ENCODE peak calls at places on chromosomes 13 and 19, in four cellular contexts. One of them, this sample, is unnamed.
A peak's percentile ranks its signal among the peaks of the same experiment; 100 is the strongest.

GRCh38 chr13:40517486-40518311 is 148.7 kb downstream of the FOXO1 start:
- DNase-seq in Peyer's patch: no peak
- DNase-seq in left ventricle myocardium inferior: no peak
- DNase-seq in OCI-LY7: peak; percentile 26
- DNase-seq in this sample: no peak

GRCh38 chr13:98503175-98504028 is 73.5 kb downstream of the STK24 start:
- DNase-seq in Peyer's patch: peak; percentile 15
- DNase-seq in left ventricle myocardium inferior: no peak
- DNase-seq in OCI-LY7: no peak
- DNase-seq in this sample: no peak

GRCh38 chr19:35119578-35119977 is 4.0 kb downstream of the FXYD3 start:
- DNase-seq in OCI-LY7: no peak
- DNase-seq in left ventricle myocardium inferior: no peak
- DNase-seq in Peyer's patch: no peak
- DNase-seq in this sample: no peak

GRCh38 chr19:14030997-14031718 is 404 bp upstream of the IL27RA start:
- DNase-seq in left ventricle myocardium inferior: no peak
- DNase-seq in OCI-LY7: no peak
- DNase-seq in Peyer's patch: no peak
- DNase-seq in this sample: no peak

GRCh38 chr13:45749026-45749759 is 47.1 kb downstream of the CBY2 start:
- DNase-seq in Peyer's patch: no peak
- DNase-seq in left ventricle myocardium inferior: no peak
- DNase-seq in OCI-LY7: no peak
- DNase-seq in this sample: no peak

GRCh38 chr13:57630661-57631606 is 610 bp upstream of the PCDH17 start:
- DNase-seq in Peyer's patch: no peak
- DNase-seq in left ventricle myocardium inferior: no peak
- DNase-seq in OCI-LY7: no peak
- DNase-seq in this sample: no peak

GRCh38 chr19:48510421-48511268 is 990 bp downstream of the LMTK3 start:
- DNase-seq in Peyer's patch: peak; percentile 74
- DNase-seq in left ventricle myocardium inferior: peak; percentile 64
- DNase-seq in OCI-LY7: peak; percentile 76
- DNase-seq in this sample: no peak

GRCh38 chr13:70297219-70297618 is 189.0 kb upstream of the KLHL1 start:
- DNase-seq in left ventricle myocardium inferior: no peak
- DNase-seq in OCI-LY7: no peak
- DNase-seq in Peyer's patch: no peak
- DNase-seq in this sample: no peak

GRCh38 chr13:61664821-61665705 is 249.4 kb upstream of the PCDH20 start:
- DNase-seq in left ventricle myocardium inferior: no peak
- DNase-seq in OCI-LY7: no peak
- DNase-seq in Peyer's patch: no peak
- DNase-seq in this sample: peak; percentile 77

GRCh38 chr19:50147462-50148423 is 15.3 kb downstream of the IZUMO2 start:
- DNase-seq in left ventricle myocardium inferior: peak; percentile 92
- DNase-seq in Peyer's patch: peak; percentile 61
- DNase-seq in OCI-LY7: peak; percentile 25
- DNase-seq in this sample: peak; percentile 82

GRCh38 chr19:16605115-16605514 is 22.9 kb downstream of the MED26 start:
- DNase-seq in left ventricle myocardium inferior: no peak
- DNase-seq in OCI-LY7: no peak
- DNase-seq in Peyer's patch: no peak
- DNase-seq in this sample: no peak

GRCh38 chr13:20161275-20161950 is 561 bp upstream of the GJA3 start:
- DNase-seq in Peyer's patch: peak; percentile 68
- DNase-seq in OCI-LY7: peak; percentile 19
- DNase-seq in left ventricle myocardium inferior: no peak
- DNase-seq in this sample: no peak

GRCh38 chr13:101757446-101758039 is 305.1 kb downstream of the ITGBL1 start:
- DNase-seq in Peyer's patch: no peak
- DNase-seq in left ventricle myocardium inferior: no peak
- DNase-seq in OCI-LY7: peak; percentile 7
- DNase-seq in this sample: peak; percentile 37

GRCh38 chr13:111289251-111289650 is 31.2 kb upstream of the TEX29 start:
- DNase-seq in Peyer's patch: no peak
- DNase-seq in OCI-LY7: no peak
- DNase-seq in left ventricle myocardium inferior: no peak
- DNase-seq in this sample: no peak

GRCh38 chr13:39604736-39605135 is 1.7 kb upstream of the LHFPL6 start:
- DNase-seq in Peyer's patch: no peak
- DNase-seq in left ventricle myocardium inferior: no peak
- DNase-seq in OCI-LY7: no peak
- DNase-seq in this sample: no peak

GRCh38 chr13:109610517-109610916 is 175.9 kb downstream of the IRS2 start:
- DNase-seq in left ventricle myocardium inferior: peak; percentile 43
- DNase-seq in OCI-LY7: peak; percentile 1
- DNase-seq in Peyer's patch: no peak
- DNase-seq in this sample: no peak

GRCh38 chr13:112376050-112376681 is at the start of gene SPACA7:
- DNase-seq in left ventricle myocardium inferior: no peak
- DNase-seq in OCI-LY7: no peak
- DNase-seq in Peyer's patch: no peak
- DNase-seq in this sample: no peak

GRCh38 chr19:6723108-6723618 is 2.7 kb upstream of the C3 start:
- DNase-seq in OCI-LY7: no peak
- DNase-seq in Peyer's patch: no peak
- DNase-seq in left ventricle myocardium inferior: peak; percentile 56
- DNase-seq in this sample: no peak

GRCh38 chr19:6767081-6767356 is 216 bp downstream of the SH2D3A start:
- DNase-seq in OCI-LY7: peak; percentile 81
- DNase-seq in left ventricle myocardium inferior: no peak
- DNase-seq in Peyer's patch: no peak
- DNase-seq in this sample: no peak

GRCh38 chr19:42606660-42607351 is 12.1 kb upstream of the CEACAM8 start:
- DNase-seq in OCI-LY7: peak; percentile 56
- DNase-seq in left ventricle myocardium inferior: peak; percentile 23
- DNase-seq in Peyer's patch: peak; percentile 20
- DNase-seq in this sample: peak; percentile 14
- TF ChIP-seq CTCF in OCI-LY7: peak; percentile 89
- TF ChIP-seq CTCF in left ventricle myocardium inferior: peak; percentile 58
- TF ChIP-seq CTCF in Peyer's patch: peak; percentile 49
- TF ChIP-seq CTCF in this sample: peak; percentile 67

GRCh38 chr13:29752175-29752574 is 98.2 kb downstream of the UBL3 start:
- DNase-seq in left ventricle myocardium inferior: no peak
- DNase-seq in Peyer's patch: no peak
- DNase-seq in OCI-LY7: no peak
- DNase-seq in this sample: no peak
- TF ChIP-seq CTCF in left ventricle myocardium inferior: no peak
- TF ChIP-seq CTCF in Peyer's patch: no peak
- TF ChIP-seq CTCF in OCI-LY7: no peak
- TF ChIP-seq CTCF in this sample: no peak

GRCh38 chr19:34017024-34017423 is 155.3 kb upstream of the LSM14A start:
- DNase-seq in left ventricle myocardium inferior: no peak
- DNase-seq in Peyer's patch: no peak
- DNase-seq in OCI-LY7: no peak
- DNase-seq in this sample: peak; percentile 31
- TF ChIP-seq CTCF in left ventricle myocardium inferior: no peak
- TF ChIP-seq CTCF in Peyer's patch: no peak
- TF ChIP-seq CTCF in OCI-LY7: peak; percentile 42
- TF ChIP-seq CTCF in this sample: peak; percentile 70

GRCh38 chr13:46995874-46996273 is 99.0 kb upstream of the HTR2A start:
- DNase-seq in Peyer's patch: no peak
- DNase-seq in left ventricle myocardium inferior: no peak
- DNase-seq in OCI-LY7: peak; percentile 71
- DNase-seq in this sample: no peak

GRCh38 chr13:46996316-46996715 is 99.5 kb upstream of the HTR2A start:
- DNase-seq in Peyer's patch: no peak
- DNase-seq in OCI-LY7: no peak
- DNase-seq in left ventricle myocardium inferior: no peak
- DNase-seq in this sample: no peak

GRCh38 chr13:46994492-46994891 is 97.6 kb upstream of the HTR2A start:
- DNase-seq in left ventricle myocardium inferior: no peak
- DNase-seq in OCI-LY7: no peak
- DNase-seq in Peyer's patch: no peak
- DNase-seq in this sample: no peak

DNA sequence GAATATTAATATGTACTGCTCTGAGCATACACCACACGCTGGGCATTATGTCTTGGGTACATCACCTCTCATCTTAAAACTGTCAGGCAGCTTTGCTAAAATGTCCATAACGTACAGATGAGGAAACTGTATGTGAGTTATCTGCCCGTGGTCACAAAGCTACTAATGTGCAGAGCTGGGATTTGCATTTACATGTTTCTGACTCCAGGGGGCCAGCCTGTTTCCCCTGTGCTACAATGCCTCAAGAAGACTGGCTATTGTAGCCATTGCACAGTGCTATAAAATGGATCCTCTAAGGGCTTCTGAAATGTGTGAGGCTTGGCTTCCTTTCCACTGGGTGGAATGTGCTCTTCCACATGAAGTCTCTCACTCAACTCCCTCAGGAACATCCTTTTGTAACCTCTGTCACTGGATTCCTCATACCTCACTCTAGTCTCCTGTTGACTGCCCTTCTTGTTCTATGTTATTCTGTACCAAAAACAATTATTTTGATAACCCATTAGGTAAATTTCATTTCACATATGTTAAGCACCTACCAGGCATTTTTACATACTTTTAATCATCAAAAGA is 95.6 kb upstream of the HTR2A start:
- DNase-seq in OCI-LY7: peak; percentile 64
- DNase-seq in Peyer's patch: no peak
- DNase-seq in left ventricle myocardium inferior: no peak
- DNase-seq in this sample: no peak
- TF ChIP-seq CTCF in OCI-LY7: peak; percentile 77
- TF ChIP-seq CTCF in Peyer's patch: no peak
- TF ChIP-seq CTCF in left ventricle myocardium inferior: no peak
- TF ChIP-seq CTCF in this sample: peak; percentile 39

GRCh38 chr13:103762523-103762922 is 696.3 kb upstream of the SLC10A2 start:
- DNase-seq in OCI-LY7: no peak
- DNase-seq in Peyer's patch: no peak
- DNase-seq in left ventricle myocardium inferior: no peak
- DNase-seq in this sample: no peak
- TF ChIP-seq CTCF in OCI-LY7: peak; percentile 40
- TF ChIP-seq CTCF in Peyer's patch: no peak
- TF ChIP-seq CTCF in left ventricle myocardium inferior: no peak
- TF ChIP-seq CTCF in this sample: peak; percentile 4

DNA sequence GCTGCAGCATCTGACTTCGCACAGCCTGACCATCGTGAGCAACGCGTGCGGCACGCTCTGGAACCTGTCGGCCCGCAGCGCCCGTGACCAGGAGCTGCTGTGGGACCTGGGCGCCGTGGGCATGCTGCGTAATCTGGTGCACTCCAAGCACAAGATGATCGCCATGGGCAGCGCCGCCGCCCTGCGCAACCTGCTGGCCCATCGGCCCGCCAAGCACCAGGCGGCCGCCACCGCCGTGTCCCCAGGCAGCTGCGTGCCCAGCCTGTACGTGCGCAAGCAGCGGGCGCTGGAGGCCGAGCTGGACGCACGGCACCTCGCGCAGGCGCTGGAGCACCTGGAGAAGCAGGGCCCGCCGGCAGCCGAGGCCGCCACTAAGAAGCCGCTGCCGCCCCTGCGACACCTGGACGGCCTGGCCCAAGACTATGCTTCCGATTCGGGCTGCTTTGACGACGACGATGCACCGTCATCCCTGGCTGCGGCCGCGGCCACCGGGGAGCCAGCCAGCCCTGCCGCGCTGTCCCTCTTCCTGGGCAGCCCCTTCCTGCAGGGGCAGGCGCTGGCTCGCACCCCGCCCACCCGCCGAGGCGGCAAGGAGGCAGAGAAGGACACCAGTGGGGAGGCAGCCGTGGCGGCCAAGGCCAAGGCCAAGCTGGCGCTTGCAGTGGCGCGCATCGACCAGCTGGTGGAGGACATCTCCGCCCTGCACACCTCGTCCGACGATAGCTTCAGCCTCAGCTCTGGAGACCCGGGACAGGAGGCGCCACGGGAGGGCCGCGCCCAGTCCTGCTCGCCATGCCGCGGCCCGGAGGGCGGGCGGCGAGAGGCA is 13.6 kb downstream of the C19orf25 start:
- DNase-seq in OCI-LY7: no peak
- DNase-seq in Peyer's patch: no peak
- DNase-seq in left ventricle myocardium inferior: no peak
- DNase-seq in this sample: no peak
- TF ChIP-seq CTCF in OCI-LY7: no peak
- TF ChIP-seq CTCF in Peyer's patch: peak; percentile 77
- TF ChIP-seq CTCF in left ventricle myocardium inferior: peak; percentile 70
- TF ChIP-seq CTCF in this sample: peak; percentile 52